ENCODE peak calls at places on chromosomes 12 and 14, in four cellular contexts. C is activated naive CD8-positive, alpha-beta T cell treated with anti-CD3 and anti-CD28 coated beads for 36 hours; Z is aorta; S is NCI-H2171 treated with DMSO at 0.1 percent for 48 hours. N is an unnamed sample.

GRCh38 chr12:128570191-128571065 is 253.3 kb downstream of the SLC15A4 start:
- DNase-seq in C (no peak), Z (no peak), S (no peak), N (no peak)

GRCh38 chr12:102765736-102766135 is 151.3 kb downstream of the PAH start:
- DNase-seq in C (no peak), Z (no peak), S (peak), N (no peak)

GRCh38 chr14:80974338-80975078 is 19.1 kb downstream of the TSHR start:
- DNase-seq in C (no peak), Z (no peak), S (peak), N (no peak)

GRCh38 chr12:127928615-127929014 is 338.4 kb upstream of the TMEM132C start:
- DNase-seq in C (no peak), Z (no peak), S (no peak), N (no peak)

GRCh38 chr14:74519316-74520074 is 25.9 kb downstream of the ISCA2 start:
- DNase-seq in C (no peak), Z (peak), S (no peak), N (peak)

GRCh38 chr12:55996201-55996714 is 818 bp upstream of the SUOX start:
- DNase-seq in C (peak), Z (no peak), S (peak), N (no peak)

GRCh38 chr12:107474639-107475539 is 210.7 kb upstream of the PWP1 start:
- DNase-seq in C (peak), Z (no peak), S (no peak), N (no peak)

GRCh38 chr14:77580964-77581505 is 35.4 kb downstream of the SPTLC2 start:
- DNase-seq in C (no peak), Z (no peak), S (peak), N (no peak)

GRCh38 chr12:91178139-91178561 is 4.5 kb downstream of the DCN start:
- DNase-seq in C (no peak), Z (no peak), S (peak), N (no peak)

GRCh38 chr14:22824711-22825359 is 4.9 kb upstream of the MRPL52 start:
- DNase-seq in C (no peak), Z (peak), S (no peak), N (no peak)

GRCh38 chr14:69005432-69006148 is 26.5 kb upstream of the ACTN1 start:
- DNase-seq in C (no peak), Z (peak), S (no peak), N (no peak)

GRCh38 chr12:122871851-122872785 is 23.8 kb downstream of the VPS37B start:
- DNase-seq in C (peak), Z (peak), S (peak), N (no peak)

GRCh38 chr14:82080319-82080718 is 546.7 kb upstream of the SEL1L start:
- DNase-seq in C (no peak), Z (no peak), S (no peak), N (no peak)

GRCh38 chr12:52608826-52609630 is 7.8 kb upstream of the KRT72 start:
- DNase-seq in C (no peak), Z (peak), S (no peak), N (no peak)

GRCh38 chr14:36221097-36221496 is 44.6 kb upstream of the PTCSC3 start:
- DNase-seq in C (no peak), Z (no peak), S (no peak), N (no peak)

GRCh38 chr12:124867389-124867930 is 3.8 kb upstream of the SCARB1 start:
- DNase-seq in C (no peak), Z (no peak), S (no peak), N (no peak)

GRCh38 chr12:47616440-47616839 is 89.4 kb downstream of the RPAP3 start:
- DNase-seq in C (no peak), Z (no peak), S (no peak), N (no peak)

GRCh38 chr12:101552277-101552676 is 42.5 kb upstream of the MYBPC1 start:
- DNase-seq in C (no peak), Z (no peak), S (peak), N (no peak)

GRCh38 chr12:42571327-42572009 is 18.1 kb downstream of the PRICKLE1 start:
- DNase-seq in C (no peak), Z (no peak), S (no peak), N (no peak)

GRCh38 chr12:50387487-50387886 is 8.9 kb downstream of the FAM186A start:
- DNase-seq in C (no peak), Z (no peak), S (peak), N (no peak)

GRCh38 chr12:4962539-4963486 is 53.1 kb downstream of the KCNA1 start:
- DNase-seq in C (no peak), Z (no peak), S (no peak), N (no peak)

GRCh38 chr14:56759633-56760032 is 50.6 kb downstream of the OTX2 start:
- DNase-seq in C (no peak), Z (no peak), S (no peak), N (no peak)

GRCh38 chr12:3275171-3276041 is 198.2 kb downstream of the TSPAN9 start:
- DNase-seq in C (peak), Z (peak), S (peak), N (no peak)

GRCh38 chr12:98559666-98560065 is 33.8 kb upstream of the SLC25A3 start:
- DNase-seq in C (no peak), Z (no peak), S (no peak), N (no peak)

GRCh38 chr12:24760162-24760561 is 188.7 kb downstream of the BCAT1 start:
- DNase-seq in C (no peak), Z (no peak), S (no peak), N (no peak)

GRCh38 chr14:100065942-100066574 is 836 bp downstream of the EVL start:
- DNase-seq in C (peak), Z (no peak), S (no peak), N (no peak)

GRCh38 chr14:99522934-99523660 is 41.9 kb downstream of the CCNK start:
- DNase-seq in C (no peak), Z (no peak), S (no peak), N (peak)

GRCh38 chr14:99822800-99823455 is 29.7 kb downstream of the EML1 start:
- DNase-seq in C (no peak), Z (no peak), S (no peak), N (no peak)

GRCh38 chr12:6620137-6620884 is 13.1 kb upstream of the CHD4 start:
- DNase-seq in C (peak), Z (peak), S (no peak), N (no peak)

GRCh38 chr12:93645702-93646101 is 31.5 kb upstream of the CRADD start:
- DNase-seq in C (no peak), Z (no peak), S (no peak), N (no peak)

GRCh38 chr12:124007810-124008570 is 35.0 kb downstream of the ZNF664 start:
- DNase-seq in C (no peak), Z (no peak), S (peak), N (no peak)

GRCh38 chr12:117489671-117490070 is 128.2 kb upstream of the NOS1 start:
- DNase-seq in C (no peak), Z (no peak), S (no peak), N (no peak)

N was measured in chondrocyte.